ENCODE peak calls at places on chromosomes 3 and 15, in seven cellular contexts. B is NT2/D1, G is SJSA1, M is kidney, A is IMR-90, K is GM23338, E is K562. D is an unnamed sample.

GRCh38 chr15:68574051-68574450 is 4.7 kb upstream of the CORO2B start:
- DNase-seq in B (no peak), G (no peak), M (peak; percentile 41), A (no peak), K (no peak), E (no peak), D (no peak)

GRCh38 chr3:21938267-21938681 is 187.3 kb upstream of the ZNF385D start:
- DNase-seq in B (no peak), G (no peak), M (no peak), A (no peak), K (no peak), E (no peak), D (no peak)

GRCh38 chr3:194637066-194637465 is 3.8 kb upstream of the TMEM44 start:
- DNase-seq in B (no peak), G (no peak), M (no peak), A (no peak), K (no peak), E (no peak), D (no peak)

GRCh38 chr3:26719148-26719547 is 96.6 kb downstream of the LRRC3B start:
- DNase-seq in B (no peak), G (no peak), M (no peak), A (no peak), K (no peak), E (no peak), D (no peak)

GRCh38 chr3:180548050-180548449 is 53.9 kb upstream of the TTC14 start:
- DNase-seq in B (no peak), G (no peak), M (no peak), A (no peak), K (no peak), E (no peak), D (no peak)

GRCh38 chr3:194374930-194375329 is 5.4 kb upstream of the LRRC15 start:
- DNase-seq in B (no peak), G (no peak), M (peak; percentile 33), A (no peak), K (no peak), E (no peak), D (no peak)

GRCh38 chr3:172061724-172062184 is 22.4 kb downstream of the FNDC3B start:
- DNase-seq in B (no peak), G (no peak), M (no peak), A (peak; percentile 28), K (no peak), E (no peak), D (no peak)

GRCh38 chr3:184687363-184688049 is 24.4 kb downstream of the MAGEF1 start:
- DNase-seq in B (no peak), G (no peak), M (no peak), A (no peak), K (no peak), E (no peak), D (peak; percentile 49)

GRCh38 chr15:52252781-52253180 is 42.8 kb downstream of the MYO5C start:
- DNase-seq in B (no peak), G (peak; percentile 80), M (no peak), A (peak; percentile 96), K (no peak), E (no peak), D (no peak)

GRCh38 chr3:86990734-86991481 is at the start of gene VGLL3:
- DNase-seq in B (peak; percentile 71), G (peak; percentile 72), M (peak; percentile 81), A (peak; percentile 87), K (peak; percentile 94), E (no peak), D (peak; percentile 55)

GRCh38 chr3:45603226-45603625 is 8.7 kb downstream of the LIMD1 start:
- DNase-seq in B (no peak), G (no peak), M (no peak), A (no peak), K (no peak), E (no peak), D (no peak)

GRCh38 chr3:160956785-160957184 is 148.4 kb downstream of the B3GALNT1 start:
- DNase-seq in B (no peak), G (peak; percentile 6), M (no peak), A (peak; percentile 7), K (peak; percentile 45), E (no peak), D (no peak)

GRCh38 chr3:160545481-160545880 is 19.9 kb downstream of the KPNA4 start:
- DNase-seq in B (no peak), G (no peak), M (no peak), A (no peak), K (no peak), E (no peak), D (no peak)

GRCh38 chr3:168364992-168365391 is 269.3 kb upstream of the GOLIM4 start:
- DNase-seq in B (no peak), G (no peak), M (no peak), A (no peak), K (no peak), E (no peak), D (no peak)

GRCh38 chr3:33313331-33313730 is 36.1 kb downstream of the FBXL2 start:
- DNase-seq in B (no peak), G (peak; percentile 57), M (no peak), A (peak; percentile 35), K (no peak), E (no peak), D (no peak)

GRCh38 chr15:66803182-66803729 is 101.2 kb downstream of the SMAD6 start:
- DNase-seq in B (peak; percentile 70), G (peak; percentile 98), M (peak; percentile 98), A (peak; percentile 98), K (peak; percentile 68), E (peak; percentile 94), D (peak; percentile 86)
- H3K4me3 ChIP-seq in B (no peak overlapping the region), G (no peak overlapping the region), M (no peak overlapping the region), A (no peak overlapping the region), K (no peak overlapping the region), E (no peak overlapping the region), D (no peak overlapping the region)

GRCh38 chr3:12932347-12932746 is 91.0 kb upstream of the RPL32 start:
- DNase-seq in B (no peak), G (no peak), M (no peak), A (no peak), K (no peak), E (no peak), D (no peak)

GRCh38 chr3:12933901-12934300 is 92.5 kb upstream of the RPL32 start:
- DNase-seq in B (no peak), G (no peak), M (no peak), A (no peak), K (no peak), E (no peak), D (no peak)

GRCh38 chr3:12932754-12933153 is 91.4 kb upstream of the RPL32 start:
- DNase-seq in B (no peak), G (no peak), M (no peak), A (no peak), K (no peak), E (no peak), D (no peak)

GRCh38 chr3:12929801-12930200 is 88.4 kb upstream of the RPL32 start:
- DNase-seq in B (no peak), G (no peak), M (no peak), A (no peak), K (no peak), E (no peak), D (no peak)

GRCh38 chr3:12931273-12931905 is 90.0 kb upstream of the RPL32 start:
- DNase-seq in B (no peak), G (no peak), M (no peak), A (no peak), K (peak; percentile 14), E (no peak), D (no peak)
- H3K4me1 ChIP-seq in B (peaks cover 7% of the 10 kb centered on the region), G (no peaks in the 10 kb centered on the region), M (peaks cover 39% of the 10 kb centered on the region), A (peaks cover 4% of the 10 kb centered on the region), K (no peaks in the 10 kb centered on the region), E (peaks cover 44% of the 10 kb centered on the region), D (no peaks in the 10 kb centered on the region)

GRCh38 chr3:13877911-13878710 is 1.8 kb downstream of the WNT7A start:
- DNase-seq in B (no peak), G (no peak), M (no peak), A (no peak), K (peak; percentile 41), E (peak; percentile 35), D (no peak)
- H3K4me3 ChIP-seq in B (peak overlapping the region; percentile 49), G (no peak overlapping the region), M (no peak overlapping the region), A (no peak overlapping the region), K (peak overlapping the region; percentile 73), E (no peak overlapping the region), D (no peak overlapping the region)

GRCh38 chr3:18376682-18377081 is 48.5 kb downstream of the SATB1 start:
- DNase-seq in B (no peak), G (no peak), M (no peak), A (no peak), K (no peak), E (no peak), D (no peak)
- H3K4me1 ChIP-seq in B (no peaks in the 10 kb centered on the region), G (no peaks in the 10 kb centered on the region), M (no peaks in the 10 kb centered on the region), A (no peaks in the 10 kb centered on the region), K (peaks cover 48% of the 10 kb centered on the region), E (no peaks in the 10 kb centered on the region), D (no peaks in the 10 kb centered on the region)

GRCh38 chr15:95326689-95327525 is 1003.6 kb upstream of the NR2F2 start:
- DNase-seq in B (no peak), G (no peak), M (peak; percentile 80), A (no peak), K (peak; percentile 57), E (no peak), D (no peak)
- H3K4me3 ChIP-seq in B (peak overlapping the region; percentile 39), G (no peak overlapping the region), M (peak overlapping the region; percentile 42), A (peak overlapping the region; percentile 51), K (peak overlapping the region; percentile 65), E (no peak overlapping the region), D (peak overlapping the region; percentile 9)

GRCh38 chr3:123813876-123814275 is 70.3 kb downstream of the MYLK start:
- DNase-seq in B (no peak), G (peak; percentile 59), M (no peak), A (no peak), K (no peak), E (no peak), D (no peak)

GRCh38 chr3:123805504-123805903 is 78.6 kb downstream of the MYLK start:
- DNase-seq in B (no peak), G (no peak), M (no peak), A (no peak), K (no peak), E (no peak), D (peak; percentile 41)

GRCh38 chr3:123808812-123809211 is 75.3 kb downstream of the MYLK start:
- DNase-seq in B (no peak), G (no peak), M (no peak), A (no peak), K (no peak), E (no peak), D (peak; percentile 16)

GRCh38 chr3:123807820-123808219 is 76.3 kb downstream of the MYLK start:
- DNase-seq in B (no peak), G (no peak), M (no peak), A (no peak), K (no peak), E (no peak), D (peak; percentile 83)

DNA sequence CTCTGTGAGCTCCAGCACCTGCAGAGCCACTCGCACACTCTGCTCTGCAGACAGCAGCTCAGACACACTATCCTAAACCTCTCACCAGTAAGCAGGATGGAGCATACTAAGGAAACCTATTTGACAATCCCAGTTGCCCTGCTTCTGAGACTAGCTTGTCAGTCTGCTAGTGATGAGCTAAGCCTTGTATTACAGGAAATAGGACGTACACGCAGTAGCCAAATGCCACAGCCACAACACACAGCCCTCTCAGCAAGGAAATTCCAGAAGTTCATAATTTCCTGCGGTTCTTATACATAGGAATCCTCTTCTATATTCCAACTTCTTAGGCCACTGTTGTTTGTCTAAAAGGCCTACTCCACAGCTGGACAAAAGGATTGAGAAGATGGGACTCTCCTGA is 74.5 kb downstream of the MYLK start:
- DNase-seq in B (no peak), G (peak; percentile 23), M (no peak), A (peak; percentile 84), K (no peak), E (no peak), D (peak; percentile 7)
- H3K4me1 ChIP-seq in B (peaks cover 7% of the 10 kb centered on the region), G (peaks cover 26% of the 10 kb centered on the region), M (peaks cover 2% of the 10 kb centered on the region), A (peaks cover 23% of the 10 kb centered on the region), K (no peaks in the 10 kb centered on the region), E (no peaks in the 10 kb centered on the region), D (peaks cover 6% of the 10 kb centered on the region)